ENCODE peak calls at places on chromosomes 6 and 20, in ten cellular contexts. L is A549, O is stomach, T is suprapubic skin, Y is K562, C is tibial nerve, S is transverse colon, Z is sigmoid colon, E is upper lobe of left lung, U is H1. P is an unnamed sample.
A peak's percentile ranks its signal among the peaks of the same experiment; 100 is the strongest.

GRCh38 chr20:31517373-31517772 is 3.1 kb downstream of the HM13 start:
- DNase-seq in C (no peak), U (no peak), Z (no peak), T (peak; percentile 73), S (peak; percentile 40), L (peak; percentile 69), O (peak; percentile 74), Y (peak; percentile 62), E (no peak), P (no peak)

GRCh38 chr6:25017486-25017885 is 81.7 kb upstream of the RIPOR2 start:
- DNase-seq in Z (no peak), Y (no peak), O (no peak), L (no peak), S (no peak), U (no peak), C (no peak), E (no peak), T (no peak), P (no peak)

GRCh38 chr20:59044295-59044694 is 1.7 kb upstream of the PRELID3B start:
- DNase-seq in E (no peak), L (no peak), O (no peak), C (no peak), T (no peak), Y (no peak), U (no peak), Z (no peak), S (no peak), P (no peak)

GRCh38 chr6:150395388-150396009 is 26.7 kb downstream of the IYD start:
- DNase-seq in L (peak; percentile 47), E (no peak), C (no peak), T (no peak), Y (peak; percentile 73), Z (no peak), U (peak; percentile 51), S (peak; percentile 35), O (no peak), P (peak; percentile 49)

GRCh38 chr6:34930221-34930620 is 41.2 kb downstream of the ANKS1A start:
- DNase-seq in S (no peak), Z (no peak), E (no peak), T (no peak), Y (no peak), L (no peak), U (no peak), O (no peak), C (no peak), P (no peak)

GRCh38 chr20:20487811-20488210 is 119.9 kb downstream of the INSM1 start:
- DNase-seq in C (no peak), Y (no peak), T (no peak), O (no peak), L (no peak), Z (no peak), U (no peak), E (no peak), S (no peak), P (no peak)

GRCh38 chr6:147643341-147644200 is 135.1 kb downstream of the SAMD5 start:
- DNase-seq in C (no peak), T (no peak), S (no peak), O (no peak), L (no peak), U (no peak), E (no peak), Y (no peak), Z (no peak), P (no peak)

GRCh38 chr6:37110455-37111155 is 59.3 kb upstream of the PIM1 start:
- DNase-seq in E (no peak), L (no peak), U (no peak), C (no peak), Z (no peak), S (no peak), O (no peak), T (no peak), Y (no peak), P (no peak)

GRCh38 chr6:107867302-107867615 is 43.1 kb upstream of the SCML4 start:
- DNase-seq in O (no peak), Y (no peak), T (no peak), S (no peak), L (no peak), U (no peak), E (no peak), C (no peak), Z (no peak), P (no peak)

GRCh38 chr6:29967379-29968010 is 25.2 kb downstream of the HLA-A start:
- DNase-seq in O (peak; percentile 74), C (no peak), L (no peak), T (no peak), E (no peak), S (peak; percentile 75), Z (no peak), Y (peak; percentile 96), U (no peak), P (no peak)
- TF ChIP-seq EP300 in O (no peak), C (no peak), L (no peak), T (no peak), E (no peak), S (no peak), Z (no peak), Y (peak; percentile 86), U (no peak), P (no peak)

DNA sequence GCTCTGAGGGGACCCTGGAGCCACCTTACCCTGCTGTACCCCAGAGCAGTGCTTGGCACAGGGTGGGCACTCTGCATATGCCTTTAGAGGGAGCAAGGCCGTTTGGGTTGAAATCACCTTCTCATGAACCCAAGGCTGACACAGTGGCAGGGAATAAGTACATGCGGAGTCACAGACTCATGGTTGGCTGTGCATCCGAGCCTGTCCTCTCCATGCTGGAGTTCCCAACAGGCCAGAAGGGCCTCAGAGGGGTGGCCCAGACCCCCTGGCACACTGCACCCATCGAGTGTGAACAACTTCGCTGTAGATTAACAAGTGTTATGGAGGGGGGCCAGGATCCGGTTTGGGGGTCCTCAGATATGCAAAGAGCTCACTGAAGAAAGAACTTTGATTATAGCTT is 21.0 kb upstream of the IRF4 start:
- DNase-seq in O (no peak), U (no peak), T (no peak), C (no peak), Y (no peak), L (no peak), Z (no peak), E (no peak), S (no peak), P (no peak)
- H3K9me3 ChIP-seq in O (peaks cover 13% of the 10 kb centered on the region), U (peaks cover 42% of the 10 kb centered on the region), T (no peaks in the 10 kb centered on the region), C (no peaks in the 10 kb centered on the region), Y (no peaks in the 10 kb centered on the region), L (no peaks in the 10 kb centered on the region), Z (no peaks in the 10 kb centered on the region), E (no peaks in the 10 kb centered on the region), S (no peaks in the 10 kb centered on the region), P (no peaks in the 10 kb centered on the region)

GRCh38 chr6:170452767-170453545 is 100.2 kb downstream of the PSMB1 start:
- DNase-seq in T (no peak), O (no peak), Z (no peak), L (no peak), C (no peak), S (no peak), E (no peak), U (no peak), Y (no peak), P (no peak)
- TF ChIP-seq EP300 in T (no peak), O (no peak), Z (no peak), L (no peak), C (no peak), S (no peak), E (no peak), U (no peak), Y (no peak), P (no peak)

DNA sequence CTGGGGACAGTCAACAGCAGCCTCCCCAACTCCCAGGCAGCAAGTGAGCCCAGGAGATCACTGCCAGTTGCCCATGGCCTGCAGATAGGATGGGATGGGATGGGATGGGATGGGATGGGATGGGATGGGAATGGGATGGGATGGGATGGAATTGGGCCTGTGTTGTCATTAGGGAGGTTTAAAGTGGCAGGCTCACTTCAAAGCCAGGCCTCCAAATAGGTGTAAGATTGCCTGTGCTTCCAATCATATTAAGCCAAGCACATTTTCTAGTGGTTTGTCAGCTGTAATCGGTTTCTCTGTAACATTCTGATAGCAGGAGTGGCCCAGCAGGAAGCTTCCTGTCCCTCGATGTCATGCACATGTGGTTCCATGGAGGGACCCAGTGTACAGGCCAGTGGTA is 82.7 kb upstream of the NXT1 start:
- DNase-seq in S (no peak), Z (no peak), L (no peak), C (no peak), Y (no peak), O (no peak), E (no peak), T (no peak), U (no peak), P (no peak)
- H3K9me3 ChIP-seq in S (no peaks in the 10 kb centered on the region), Z (peaks cover 5% of the 10 kb centered on the region), L (peaks cover 6% of the 10 kb centered on the region), C (no peaks in the 10 kb centered on the region), Y (no peaks in the 10 kb centered on the region), O (peaks cover 12% of the 10 kb centered on the region), E (no peaks in the 10 kb centered on the region), T (no peaks in the 10 kb centered on the region), U (peaks cover 8% of the 10 kb centered on the region), P (no peaks in the 10 kb centered on the region)

DNA sequence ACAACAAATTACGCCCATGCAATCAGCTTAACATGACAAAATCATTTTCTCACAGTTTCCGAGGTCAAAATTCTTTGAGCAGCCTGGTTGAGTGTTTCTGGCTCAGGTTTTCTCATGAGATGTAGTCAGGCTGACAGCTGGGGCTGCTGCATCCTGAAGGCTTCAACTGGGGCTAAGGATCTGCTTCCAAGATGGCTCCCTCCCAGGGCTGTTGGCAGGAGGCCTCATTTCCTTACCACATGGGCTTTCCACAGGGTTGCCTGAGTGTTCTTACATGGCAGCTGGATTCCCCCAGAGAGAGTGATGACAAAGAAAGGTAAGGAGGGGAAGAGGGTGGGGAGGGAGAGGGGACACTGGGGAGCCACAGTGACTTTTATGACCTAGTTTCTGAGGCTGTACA is 63.1 kb upstream of the NNAT start:
- DNase-seq in E (no peak), O (no peak), Z (no peak), S (no peak), C (no peak), T (no peak), U (no peak), Y (no peak), L (no peak), P (no peak)
- TF ChIP-seq EP300 in E (no peak), O (no peak), Z (no peak), S (no peak), C (no peak), T (no peak), U (no peak), Y (no peak), L (no peak), P (no peak)